ENCODE peak calls at places on chromosomes 7 and 10, in eight cellular contexts. Q is mammary epithelial cell, M is endothelial cell of umbilical vein, K is PC-9, P is keratinocyte, U is astrocyte, H is neural progenitor cell, D is GM23338. E is an unnamed sample. For H3K4me1, the result is how much of the 10 kb centered on the place peaks cover.

GRCh38 chr7:92520024-92520423 is 8.3 kb downstream of the PEX1 start:
- DNase-seq in Q (no peak), M (no peak), K (no peak), P (no peak), U (no peak), H (no peak), D (no peak), E (no peak)

GRCh38 chr7:11343818-11344413 is 370.2 kb downstream of the PHF14 start:
- DNase-seq in Q (peak), M (peak), K (no peak), P (no peak), U (no peak), H (peak), D (peak), E (peak)

GRCh38 chr10:101495324-101495925 is 92.6 kb downstream of the POLL start:
- DNase-seq in Q (peak), M (peak), K (no peak), P (no peak), U (no peak), H (peak), D (peak), E (peak)

GRCh38 chr7:121994625-121995410 is 121.9 kb downstream of the PTPRZ1 start:
- DNase-seq in Q (peak), M (peak), K (peak), P (peak), U (peak), H (peak), D (peak), E (peak)

GRCh38 chr7:106862317-106863183 is 2.5 kb upstream of the PIK3CG start:
- DNase-seq in Q (no peak), M (no peak), K (no peak), P (no peak), U (no peak), H (no peak), D (no peak), E (no peak)

GRCh38 chr10:6275022-6275997 is 72.6 kb downstream of the PFKFB3 start:
- DNase-seq in Q (peak), M (peak), K (peak), P (peak), U (peak), H (peak), D (peak), E (no peak)

GRCh38 chr7:93442478-93443224 is 131.9 kb downstream of the CALCR start:
- DNase-seq in Q (peak), M (peak), K (no peak), P (no peak), U (no peak), H (peak), D (peak), E (peak)

GRCh38 chr10:6401562-6402348 is 178.3 kb downstream of the PRKCQ start:
- DNase-seq in Q (peak), M (peak), K (peak), P (peak), U (peak), H (peak), D (peak), E (peak)

GRCh38 chr10:70699659-70700174 is 27.4 kb downstream of the ADAMTS14 start:
- DNase-seq in Q (no peak), M (no peak), K (peak), P (peak), U (no peak), H (no peak), D (peak), E (no peak)

GRCh38 chr7:139034855-139035587 is 821 bp downstream of the ZC3HAV1L start:
- DNase-seq in Q (peak), M (peak), K (no peak), P (no peak), U (peak), H (peak), D (peak), E (no peak)

GRCh38 chr7:47580811-47581331 is 1.0 kb downstream of the TNS3 start:
- DNase-seq in Q (no peak), M (no peak), K (no peak), P (no peak), U (no peak), H (peak), D (peak), E (peak)

GRCh38 chr10:79984851-79985250 is 35.9 kb upstream of the SFTPD start:
- DNase-seq in Q (peak), M (no peak), K (peak), P (peak), U (no peak), H (no peak), D (no peak), E (no peak)

GRCh38 chr7:40463449-40463848 is 328.6 kb downstream of the SUGCT start:
- DNase-seq in Q (no peak), M (no peak), K (no peak), P (no peak), U (no peak), H (peak), D (no peak), E (no peak)

GRCh38 chr10:88949912-88950664 is 2.5 kb downstream of the ACTA2 start:
- DNase-seq in Q (no peak), M (peak), K (no peak), P (no peak), U (no peak), H (no peak), D (no peak), E (no peak)

GRCh38 chr10:72567421-72567820 is 58.5 kb downstream of the MICU1 start:
- DNase-seq in Q (peak), M (no peak), K (no peak), P (no peak), U (peak), H (no peak), D (no peak), E (no peak)

GRCh38 chr10:4141471-4141870 is 356.5 kb upstream of the KLF6 start:
- DNase-seq in Q (peak), M (peak), K (no peak), P (no peak), U (peak), H (peak), D (peak), E (peak)

GRCh38 chr7:18901881-18902280 is 215.6 kb downstream of the TWIST1 start:
- DNase-seq in Q (no peak), M (no peak), K (no peak), P (no peak), U (no peak), H (peak), D (no peak), E (no peak)

GRCh38 chr7:123757095-123757494 is 8.3 kb upstream of the WASL start:
- DNase-seq in Q (peak), M (no peak), K (no peak), P (peak), U (no peak), H (no peak), D (no peak), E (no peak)

GRCh38 chr10:34732926-34733325 is 82.2 kb downstream of the PARD3 start:
- DNase-seq in Q (peak), M (peak), K (peak), P (no peak), U (peak), H (peak), D (peak), E (no peak)

GRCh38 chr7:30278849-30279505 is 5.4 kb upstream of the ZNRF2 start:
- DNase-seq in Q (no peak), M (no peak), K (no peak), P (no peak), U (no peak), H (no peak), D (no peak), E (no peak)

GRCh38 chr7:42097756-42098155 is 139.3 kb downstream of the GLI3 start:
- DNase-seq in Q (peak), M (peak), K (no peak), P (peak), U (peak), H (no peak), D (no peak), E (no peak)

GRCh38 chr10:99296605-99297004 is 32.6 kb upstream of the CNNM1 start:
- DNase-seq in Q (no peak), M (no peak), K (no peak), P (no peak), U (no peak), H (no peak), D (no peak), E (no peak)

GRCh38 chr10:43125881-43126731 is 12.1 kb upstream of the CSGALNACT2 start:
- DNase-seq in Q (no peak), M (no peak), K (no peak), P (no peak), U (no peak), H (no peak), D (no peak), E (no peak)

GRCh38 chr7:22269963-22270362 is 87.0 kb downstream of the RAPGEF5 start:
- DNase-seq in Q (no peak), M (no peak), K (peak), P (no peak), U (no peak), H (no peak), D (no peak), E (no peak)

GRCh38 chr7:106858618-106859532 is 6.2 kb upstream of the PIK3CG start:
- DNase-seq in Q (peak), M (peak), K (peak), P (no peak), U (no peak), H (no peak), D (no peak), E (no peak)

GRCh38 chr7:94921911-94922310 is 14.5 kb downstream of the PPP1R9A start:
- DNase-seq in Q (no peak), M (no peak), K (no peak), P (no peak), U (no peak), H (no peak), D (no peak), E (no peak)

GRCh38 chr7:115630049-115630448 is 400.5 kb downstream of the TFEC start:
- DNase-seq in Q (no peak), M (no peak), K (no peak), P (no peak), U (no peak), H (no peak), D (no peak), E (no peak)

GRCh38 chr7:40506158-40506557 is 371.4 kb downstream of the SUGCT start:
- DNase-seq in Q (no peak), M (no peak), K (no peak), P (no peak), U (no peak), H (no peak), D (no peak), E (no peak)

GRCh38 chr10:61992683-61993629 is 91.5 kb downstream of the ARID5B start:
- DNase-seq in Q (peak), M (peak), K (no peak), P (peak), U (peak), H (no peak), D (no peak), E (no peak)

GRCh38 chr7:129771928-129772479 is 160.5 kb downstream of the NRF1 start:
- DNase-seq in Q (no peak), M (no peak), K (no peak), P (no peak), U (no peak), H (peak), D (no peak), E (no peak)

GRCh38 chr10:30013684-30014246 is 45.6 kb downstream of the JCAD start:
- DNase-seq in Q (no peak), M (no peak), K (no peak), P (no peak), U (peak), H (no peak), D (no peak), E (no peak)

GRCh38 chr10:97378933-97379921 is 21.9 kb downstream of the RRP12 start:
- DNase-seq in Q (no peak), M (no peak), K (no peak), P (no peak), U (no peak), H (no peak), D (no peak), E (no peak)

GRCh38 chr7:17055596-17055995 is 173.8 kb upstream of the AGR3 start:
- DNase-seq in Q (no peak), M (no peak), K (no peak), P (no peak), U (no peak), H (no peak), D (no peak), E (no peak)

GRCh38 chr7:77415474-77415821 is 701 bp downstream of the GSAP start:
- DNase-seq in Q (no peak), M (no peak), K (no peak), P (no peak), U (no peak), H (peak), D (peak), E (no peak)

GRCh38 chr10:13567030-13567429 is 19.7 kb upstream of the PRPF18 start:
- DNase-seq in Q (no peak), M (no peak), K (no peak), P (no peak), U (no peak), H (no peak), D (no peak), E (no peak)

GRCh38 chr10:130110236-130111114 is at the start of gene C10orf143:
- DNase-seq in Q (peak), M (peak), K (peak), P (peak), U (peak), H (peak), D (peak), E (peak)

GRCh38 chr10:50469778-50470193 is 154.0 kb downstream of the SGMS1 start:
- DNase-seq in Q (no peak), M (no peak), K (peak), P (no peak), U (no peak), H (no peak), D (no peak), E (no peak)

GRCh38 chr10:124645496-124646095 is 98.6 kb downstream of the FAM53B start:
- DNase-seq in Q (no peak), M (no peak), K (no peak), P (no peak), U (no peak), H (no peak), D (no peak), E (no peak)

GRCh38 chr10:124644281-124644680 is 99.9 kb downstream of the FAM53B start:
- DNase-seq in Q (no peak), M (no peak), K (no peak), P (no peak), U (no peak), H (peak), D (no peak), E (no peak)

GRCh38 chr10:124646483-124647352 is 97.5 kb downstream of the FAM53B start:
- DNase-seq in Q (no peak), M (peak), K (peak), P (no peak), U (peak), H (no peak), D (no peak), E (no peak)

GRCh38 chr10:124643281-124644009 is 100.7 kb downstream of the FAM53B start:
- DNase-seq in Q (no peak), M (no peak), K (no peak), P (no peak), U (no peak), H (peak), D (no peak), E (no peak)

DNA sequence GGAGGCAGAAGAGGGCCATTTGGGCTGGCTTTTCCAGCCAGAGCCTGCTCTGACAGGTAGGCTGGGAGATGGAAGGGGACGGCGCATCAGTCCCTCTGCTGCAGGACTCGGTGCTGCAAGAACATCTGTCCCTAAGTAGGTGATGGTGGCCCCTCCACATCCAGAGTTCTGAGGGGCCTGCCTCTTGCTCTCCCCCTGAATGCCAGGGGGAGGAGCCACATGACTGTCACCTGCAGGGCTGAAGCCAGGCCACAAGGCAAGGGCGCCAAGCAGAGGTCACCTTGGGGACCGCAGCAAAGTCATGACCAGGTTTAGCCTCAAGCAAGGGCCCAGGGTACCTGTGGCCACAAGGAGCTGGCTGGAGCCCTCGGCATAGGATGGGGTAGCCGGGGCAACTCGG is 99.4 kb downstream of the FAM53B start:
- DNase-seq in Q (no peak), M (no peak), K (no peak), P (no peak), U (no peak), H (no peak), D (peak), E (no peak)
- TF ChIP-seq CTCF in Q (no peak), M (no peak), K (no peak), P (no peak), U (no peak), H (no peak), D (peak), E (no peak)

DNA sequence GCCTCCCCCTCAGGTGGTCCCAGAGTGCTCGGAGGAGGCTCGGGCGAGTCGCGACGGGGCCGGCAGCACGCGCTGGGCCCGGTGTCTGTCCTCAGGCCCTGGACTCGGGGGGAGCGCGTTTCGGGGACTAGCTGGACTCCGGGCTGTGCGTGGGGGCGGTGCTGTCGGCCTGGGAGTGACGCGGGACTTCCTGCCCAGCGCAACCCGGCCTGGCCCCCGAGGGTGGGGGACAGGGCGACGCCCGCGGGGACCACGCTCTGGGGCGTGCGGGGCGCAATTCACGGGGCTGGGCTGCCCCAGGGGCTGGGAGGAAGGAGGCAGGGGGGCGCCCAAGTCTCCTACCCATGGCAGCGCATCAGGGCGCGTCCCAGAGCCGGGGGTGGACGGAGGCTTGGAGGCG is 2.4 kb upstream of the VENTX start:
- DNase-seq in Q (no peak), M (no peak), K (no peak), P (no peak), U (no peak), H (no peak), D (no peak), E (no peak)
- H2AFZ ChIP-seq in Q (no peak), M (no peak), K (no peak), P (no peak), U (no peak), H (no peak), D (peak), E (no peak)

GRCh38 chr7:112186300-112186699 is 19.9 kb downstream of the DOCK4 start:
- DNase-seq in Q (no peak), M (no peak), K (no peak), P (no peak), U (no peak), H (no peak), D (no peak), E (no peak)

GRCh38 chr7:112192236-112193154 is 13.7 kb downstream of the DOCK4 start:
- DNase-seq in Q (peak), M (peak), K (peak), P (no peak), U (peak), H (no peak), D (no peak), E (no peak)

GRCh38 chr7:112193915-112194502 is 12.2 kb downstream of the DOCK4 start:
- DNase-seq in Q (no peak), M (no peak), K (no peak), P (no peak), U (no peak), H (no peak), D (no peak), E (no peak)

GRCh38 chr7:112188257-112188656 is 17.9 kb downstream of the DOCK4 start:
- DNase-seq in Q (no peak), M (no peak), K (no peak), P (no peak), U (no peak), H (no peak), D (no peak), E (peak)

GRCh38 chr7:112190120-112190519 is 16.1 kb downstream of the DOCK4 start:
- DNase-seq in Q (no peak), M (no peak), K (no peak), P (no peak), U (no peak), H (no peak), D (no peak), E (peak)
- H3K4me1 ChIP-seq in Q (under half), M (half or more), K (under half), P (under half), U (under half), H (under half), D (under half), E (half or more)

GRCh38 chr10:93088466-93088865 is 14.8 kb downstream of the CYP26A1 start:
- DNase-seq in Q (no peak), M (no peak), K (no peak), P (no peak), U (no peak), H (no peak), D (no peak), E (no peak)

GRCh38 chr10:93081834-93082233 is 8.1 kb downstream of the CYP26A1 start:
- DNase-seq in Q (no peak), M (no peak), K (no peak), P (no peak), U (peak), H (no peak), D (no peak), E (no peak)

GRCh38 chr10:93086289-93086688 is 12.6 kb downstream of the CYP26A1 start:
- DNase-seq in Q (no peak), M (no peak), K (no peak), P (no peak), U (no peak), H (no peak), D (no peak), E (no peak)

GRCh38 chr10:93083743-93084539 is 10.2 kb downstream of the CYP26A1 start:
- DNase-seq in Q (no peak), M (no peak), K (no peak), P (no peak), U (no peak), H (no peak), D (no peak), E (no peak)

DNA sequence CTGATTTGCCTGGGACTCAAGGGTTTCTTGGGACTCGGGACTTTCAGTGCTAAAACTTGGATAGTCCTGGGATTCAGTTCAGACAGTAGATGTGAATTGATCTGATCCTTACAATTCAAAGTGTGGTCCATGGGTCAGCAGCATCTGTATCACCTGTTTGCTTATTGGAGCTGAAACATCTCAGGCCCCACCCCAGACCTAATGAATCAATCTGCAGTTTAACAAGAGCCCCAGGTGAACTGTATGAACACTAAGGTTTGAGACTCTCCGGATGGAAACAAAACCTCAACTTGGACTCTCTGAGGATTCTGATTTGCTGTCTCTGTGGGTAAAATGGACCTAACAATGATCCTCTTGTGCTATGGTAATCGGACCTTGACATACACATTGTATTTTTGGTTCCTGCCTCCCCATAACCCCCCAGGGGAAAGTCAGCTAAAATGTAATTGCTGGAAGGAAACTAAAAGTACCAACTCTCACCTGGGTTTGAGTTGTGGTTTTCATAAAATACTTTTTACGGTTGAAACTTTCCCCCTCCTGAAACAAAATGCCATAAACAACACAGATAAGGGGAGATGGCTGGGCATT is 11.7 kb downstream of the CYP26A1 start:
- DNase-seq in Q (no peak), M (no peak), K (no peak), P (no peak), U (no peak), H (no peak), D (no peak), E (peak)
- TF ChIP-seq CTCF in Q (no peak), M (no peak), K (no peak), P (no peak), U (no peak), H (no peak), D (no peak), E (no peak)

E was measured in MM.1S.